ENCODE peak calls at places on chromosomes 5 and 9, in ten cellular contexts. One of them, this sample, is unnamed.

GRCh38 chr5:141683596-141684161 is 1.6 kb upstream of the ARAP3 start:
- DNase-seq in CD4-positive, alpha-beta memory T cell: no peak
- DNase-seq in heart right ventricle: no peak
- DNase-seq in suprapubic skin: no peak
- DNase-seq in SK-N-SH: no peak
- DNase-seq in fibroblast of lung: no peak
- DNase-seq in left ventricle myocardium inferior: no peak
- DNase-seq in Karpas-422: no peak
- DNase-seq in lower lobe of right lung: no peak
- DNase-seq in IMR-90: no peak
- DNase-seq in this sample: no peak

GRCh38 chr5:181044662-181045305 is 4.7 kb downstream of the BTNL9 start:
- DNase-seq in CD4-positive, alpha-beta memory T cell: no peak
- DNase-seq in heart right ventricle: peak; percentile 69
- DNase-seq in suprapubic skin: no peak
- DNase-seq in SK-N-SH: no peak
- DNase-seq in fibroblast of lung: no peak
- DNase-seq in left ventricle myocardium inferior: peak; percentile 53
- DNase-seq in Karpas-422: peak; percentile 57
- DNase-seq in lower lobe of right lung: no peak
- DNase-seq in IMR-90: no peak
- DNase-seq in this sample: no peak

GRCh38 chr9:86277072-86277471 is 5.3 kb downstream of the ISCA1 start:
- DNase-seq in CD4-positive, alpha-beta memory T cell: no peak
- DNase-seq in heart right ventricle: no peak
- DNase-seq in suprapubic skin: no peak
- DNase-seq in SK-N-SH: no peak
- DNase-seq in fibroblast of lung: no peak
- DNase-seq in left ventricle myocardium inferior: no peak
- DNase-seq in Karpas-422: no peak
- DNase-seq in lower lobe of right lung: no peak
- DNase-seq in IMR-90: no peak
- DNase-seq in this sample: no peak

GRCh38 chr5:174327317-174327864 is 281.9 kb downstream of the NSG2 start:
- DNase-seq in CD4-positive, alpha-beta memory T cell: peak; percentile 33
- DNase-seq in heart right ventricle: peak; percentile 63
- DNase-seq in suprapubic skin: no peak
- DNase-seq in SK-N-SH: peak; percentile 77
- DNase-seq in fibroblast of lung: peak; percentile 79
- DNase-seq in left ventricle myocardium inferior: peak; percentile 56
- DNase-seq in Karpas-422: peak; percentile 92
- DNase-seq in lower lobe of right lung: peak; percentile 63
- DNase-seq in IMR-90: peak; percentile 69
- DNase-seq in this sample: no peak

GRCh38 chr5:72067682-72068470 is 39.4 kb upstream of the MAP1B start:
- DNase-seq in CD4-positive, alpha-beta memory T cell: no peak
- DNase-seq in heart right ventricle: no peak
- DNase-seq in suprapubic skin: no peak
- DNase-seq in SK-N-SH: no peak
- DNase-seq in fibroblast of lung: peak; percentile 53
- DNase-seq in left ventricle myocardium inferior: no peak
- DNase-seq in Karpas-422: no peak
- DNase-seq in lower lobe of right lung: no peak
- DNase-seq in IMR-90: peak; percentile 85
- DNase-seq in this sample: no peak

GRCh38 chr9:135908334-135909204 is 1.2 kb upstream of the CAMSAP1 start:
- DNase-seq in CD4-positive, alpha-beta memory T cell: no peak
- DNase-seq in heart right ventricle: no peak
- DNase-seq in suprapubic skin: no peak
- DNase-seq in SK-N-SH: no peak
- DNase-seq in fibroblast of lung: no peak
- DNase-seq in left ventricle myocardium inferior: no peak
- DNase-seq in Karpas-422: no peak
- DNase-seq in lower lobe of right lung: peak; percentile 59
- DNase-seq in IMR-90: no peak
- DNase-seq in this sample: no peak

GRCh38 chr9:105608685-105609598 is 51.0 kb downstream of the FKTN start:
- DNase-seq in CD4-positive, alpha-beta memory T cell: peak; percentile 30
- DNase-seq in heart right ventricle: no peak
- DNase-seq in suprapubic skin: no peak
- DNase-seq in SK-N-SH: peak; percentile 49
- DNase-seq in fibroblast of lung: peak; percentile 71
- DNase-seq in left ventricle myocardium inferior: no peak
- DNase-seq in Karpas-422: peak; percentile 92
- DNase-seq in lower lobe of right lung: no peak
- DNase-seq in IMR-90: peak; percentile 59
- DNase-seq in this sample: no peak

GRCh38 chr5:11292648-11293356 is 531.8 kb upstream of the DAP start:
- DNase-seq in CD4-positive, alpha-beta memory T cell: no peak
- DNase-seq in heart right ventricle: no peak
- DNase-seq in suprapubic skin: no peak
- DNase-seq in SK-N-SH: no peak
- DNase-seq in fibroblast of lung: no peak
- DNase-seq in left ventricle myocardium inferior: no peak
- DNase-seq in Karpas-422: no peak
- DNase-seq in lower lobe of right lung: no peak
- DNase-seq in IMR-90: no peak
- DNase-seq in this sample: no peak

GRCh38 chr9:122580360-122580759 is 2.8 kb downstream of the OR1L8 start:
- DNase-seq in CD4-positive, alpha-beta memory T cell: no peak
- DNase-seq in heart right ventricle: no peak
- DNase-seq in suprapubic skin: no peak
- DNase-seq in SK-N-SH: no peak
- DNase-seq in fibroblast of lung: no peak
- DNase-seq in left ventricle myocardium inferior: no peak
- DNase-seq in Karpas-422: no peak
- DNase-seq in lower lobe of right lung: no peak
- DNase-seq in IMR-90: peak; percentile 61
- DNase-seq in this sample: no peak

GRCh38 chr9:134644715-134645606 is 3.4 kb downstream of the COL5A1 start:
- DNase-seq in CD4-positive, alpha-beta memory T cell: no peak
- DNase-seq in heart right ventricle: peak; percentile 73
- DNase-seq in suprapubic skin: peak; percentile 94
- DNase-seq in SK-N-SH: peak; percentile 81
- DNase-seq in fibroblast of lung: peak; percentile 100
- DNase-seq in left ventricle myocardium inferior: peak; percentile 74
- DNase-seq in Karpas-422: peak; percentile 60
- DNase-seq in lower lobe of right lung: no peak
- DNase-seq in IMR-90: peak; percentile 99
- DNase-seq in this sample: no peak

GRCh38 chr5:1962619-1963355 is 80.1 kb upstream of the IRX4 start:
- DNase-seq in CD4-positive, alpha-beta memory T cell: no peak
- DNase-seq in heart right ventricle: no peak
- DNase-seq in suprapubic skin: no peak
- DNase-seq in SK-N-SH: no peak
- DNase-seq in fibroblast of lung: no peak
- DNase-seq in left ventricle myocardium inferior: no peak
- DNase-seq in Karpas-422: no peak
- DNase-seq in lower lobe of right lung: no peak
- DNase-seq in IMR-90: no peak
- DNase-seq in this sample: no peak

GRCh38 chr9:106947097-106947496 is 84.1 kb downstream of the ZNF462 start:
- DNase-seq in CD4-positive, alpha-beta memory T cell: no peak
- DNase-seq in heart right ventricle: no peak
- DNase-seq in suprapubic skin: no peak
- DNase-seq in SK-N-SH: no peak
- DNase-seq in fibroblast of lung: no peak
- DNase-seq in left ventricle myocardium inferior: no peak
- DNase-seq in Karpas-422: no peak
- DNase-seq in lower lobe of right lung: no peak
- DNase-seq in IMR-90: peak; percentile 25
- DNase-seq in this sample: no peak

GRCh38 chr9:105148328-105149006 is 96.0 kb upstream of the SLC44A1 start:
- DNase-seq in CD4-positive, alpha-beta memory T cell: no peak
- DNase-seq in heart right ventricle: no peak
- DNase-seq in suprapubic skin: no peak
- DNase-seq in SK-N-SH: no peak
- DNase-seq in fibroblast of lung: no peak
- DNase-seq in left ventricle myocardium inferior: no peak
- DNase-seq in Karpas-422: no peak
- DNase-seq in lower lobe of right lung: no peak
- DNase-seq in IMR-90: no peak
- DNase-seq in this sample: no peak

GRCh38 chr5:116544542-116545241 is 29.9 kb downstream of the SEMA6A start:
- DNase-seq in CD4-positive, alpha-beta memory T cell: no peak
- DNase-seq in heart right ventricle: no peak
- DNase-seq in suprapubic skin: no peak
- DNase-seq in SK-N-SH: no peak
- DNase-seq in fibroblast of lung: no peak
- DNase-seq in left ventricle myocardium inferior: no peak
- DNase-seq in Karpas-422: no peak
- DNase-seq in lower lobe of right lung: no peak
- DNase-seq in IMR-90: no peak
- DNase-seq in this sample: no peak
- H3K4me1 ChIP-seq in CD4-positive, alpha-beta memory T cell: no peaks in the 10 kb centered on the region
- H3K4me1 ChIP-seq in heart right ventricle: no peaks in the 10 kb centered on the region
- H3K4me1 ChIP-seq in suprapubic skin: no peaks in the 10 kb centered on the region
- H3K4me1 ChIP-seq in SK-N-SH: no peaks in the 10 kb centered on the region
- H3K4me1 ChIP-seq in fibroblast of lung: no peaks in the 10 kb centered on the region
- H3K4me1 ChIP-seq in left ventricle myocardium inferior: peaks cover 10% of the 10 kb centered on the region
- H3K4me1 ChIP-seq in Karpas-422: no peaks in the 10 kb centered on the region
- H3K4me1 ChIP-seq in lower lobe of right lung: no peaks in the 10 kb centered on the region
- H3K4me1 ChIP-seq in IMR-90: no peaks in the 10 kb centered on the region
- H3K4me1 ChIP-seq in this sample: no peaks in the 10 kb centered on the region

GRCh38 chr5:57836331-57836730 is 353.7 kb upstream of the ACTBL2 start:
- DNase-seq in CD4-positive, alpha-beta memory T cell: no peak
- DNase-seq in heart right ventricle: no peak
- DNase-seq in suprapubic skin: no peak
- DNase-seq in SK-N-SH: no peak
- DNase-seq in fibroblast of lung: no peak
- DNase-seq in left ventricle myocardium inferior: no peak
- DNase-seq in Karpas-422: no peak
- DNase-seq in lower lobe of right lung: no peak
- DNase-seq in IMR-90: no peak
- DNase-seq in this sample: no peak

GRCh38 chr5:57832873-57833272 is 350.3 kb upstream of the ACTBL2 start:
- DNase-seq in CD4-positive, alpha-beta memory T cell: no peak
- DNase-seq in heart right ventricle: no peak
- DNase-seq in suprapubic skin: no peak
- DNase-seq in SK-N-SH: peak; percentile 26
- DNase-seq in fibroblast of lung: no peak
- DNase-seq in left ventricle myocardium inferior: no peak
- DNase-seq in Karpas-422: no peak
- DNase-seq in lower lobe of right lung: no peak
- DNase-seq in IMR-90: no peak
- DNase-seq in this sample: no peak

GRCh38 chr5:57836921-57837320 is 354.3 kb upstream of the ACTBL2 start:
- DNase-seq in CD4-positive, alpha-beta memory T cell: no peak
- DNase-seq in heart right ventricle: no peak
- DNase-seq in suprapubic skin: no peak
- DNase-seq in SK-N-SH: no peak
- DNase-seq in fibroblast of lung: no peak
- DNase-seq in left ventricle myocardium inferior: no peak
- DNase-seq in Karpas-422: no peak
- DNase-seq in lower lobe of right lung: no peak
- DNase-seq in IMR-90: no peak
- DNase-seq in this sample: no peak

GRCh38 chr5:57833489-57833888 is 350.9 kb upstream of the ACTBL2 start:
- DNase-seq in CD4-positive, alpha-beta memory T cell: no peak
- DNase-seq in heart right ventricle: no peak
- DNase-seq in suprapubic skin: no peak
- DNase-seq in SK-N-SH: no peak
- DNase-seq in fibroblast of lung: no peak
- DNase-seq in left ventricle myocardium inferior: no peak
- DNase-seq in Karpas-422: no peak
- DNase-seq in lower lobe of right lung: no peak
- DNase-seq in IMR-90: no peak
- DNase-seq in this sample: no peak

DNA sequence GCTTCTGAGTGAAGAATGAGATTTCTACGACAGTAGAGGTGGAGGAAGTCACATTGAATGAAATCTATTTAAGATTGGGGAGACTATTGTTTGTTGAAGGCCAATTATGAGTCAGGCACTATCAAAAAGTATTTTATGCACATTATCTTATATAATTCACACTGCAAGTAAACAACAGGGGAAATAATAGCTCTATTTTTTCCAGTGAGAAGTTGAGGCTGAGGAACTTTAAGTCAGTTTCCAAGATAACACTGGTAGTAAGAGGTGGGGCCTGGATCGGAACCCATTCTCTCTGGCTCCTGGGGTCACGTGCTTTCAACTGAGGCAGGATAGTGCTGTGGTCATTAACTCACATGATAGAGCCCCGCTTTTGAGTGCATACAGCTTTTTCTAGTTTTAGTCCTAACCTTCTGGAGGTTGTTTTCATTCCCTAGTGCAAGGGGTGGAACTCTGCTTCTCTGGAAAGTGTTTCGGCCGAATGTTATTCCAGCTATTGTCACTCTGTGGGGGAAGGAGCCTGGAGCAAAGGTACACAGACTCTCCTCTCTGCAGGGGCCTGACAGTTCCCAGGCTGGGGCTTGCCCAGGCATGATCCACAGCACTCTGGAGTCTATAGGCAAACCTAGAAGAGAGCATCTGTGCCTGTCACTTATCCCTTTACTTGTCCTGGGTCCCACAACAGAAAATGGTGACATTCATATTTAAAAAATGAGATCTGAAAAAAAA is 352.4 kb upstream of the ACTBL2 start:
- DNase-seq in CD4-positive, alpha-beta memory T cell: no peak
- DNase-seq in heart right ventricle: no peak
- DNase-seq in suprapubic skin: no peak
- DNase-seq in SK-N-SH: peak; percentile 27
- DNase-seq in fibroblast of lung: peak; percentile 53
- DNase-seq in left ventricle myocardium inferior: no peak
- DNase-seq in Karpas-422: no peak
- DNase-seq in lower lobe of right lung: no peak
- DNase-seq in IMR-90: peak; percentile 59
- DNase-seq in this sample: no peak
- H3K27ac ChIP-seq in CD4-positive, alpha-beta memory T cell: no peak overlapping the region
- H3K27ac ChIP-seq in heart right ventricle: no peak overlapping the region
- H3K27ac ChIP-seq in suprapubic skin: no peak overlapping the region
- H3K27ac ChIP-seq in SK-N-SH: peak overlapping the region; percentile 97
- H3K27ac ChIP-seq in fibroblast of lung: peak overlapping the region; percentile 17
- H3K27ac ChIP-seq in left ventricle myocardium inferior: peak overlapping the region; percentile 50
- H3K27ac ChIP-seq in Karpas-422: no peak overlapping the region
- H3K27ac ChIP-seq in lower lobe of right lung: no peak overlapping the region
- H3K27ac ChIP-seq in IMR-90: peak overlapping the region; percentile 94
- H3K27ac ChIP-seq in this sample: no peak overlapping the region

DNA sequence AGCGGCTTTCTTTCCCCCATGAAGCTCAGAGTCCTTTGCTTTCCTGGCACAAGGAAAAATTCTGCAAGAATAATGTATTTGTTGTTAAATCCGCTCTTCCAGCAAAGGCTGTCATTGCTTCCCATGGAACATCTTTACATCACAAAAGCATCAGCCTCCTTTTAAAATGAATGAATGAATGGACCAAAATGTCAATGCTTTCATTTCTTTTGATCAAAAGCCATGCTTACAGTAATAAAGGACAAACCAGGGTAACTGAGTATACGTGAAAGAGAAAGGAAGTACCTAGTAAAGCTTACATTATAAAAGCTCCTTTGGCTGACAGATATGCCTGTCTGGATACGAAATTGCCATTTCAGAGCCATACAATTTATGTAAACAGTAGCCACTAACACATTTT is 356.0 kb downstream of the ADAMTS6 start:
- DNase-seq in CD4-positive, alpha-beta memory T cell: no peak
- DNase-seq in heart right ventricle: no peak
- DNase-seq in suprapubic skin: no peak
- DNase-seq in SK-N-SH: no peak
- DNase-seq in fibroblast of lung: peak; percentile 15
- DNase-seq in left ventricle myocardium inferior: no peak
- DNase-seq in Karpas-422: no peak
- DNase-seq in lower lobe of right lung: no peak
- DNase-seq in IMR-90: no peak
- DNase-seq in this sample: no peak
- H3K4me3 ChIP-seq in CD4-positive, alpha-beta memory T cell: no peak overlapping the region
- H3K4me3 ChIP-seq in heart right ventricle: no peak overlapping the region
- H3K4me3 ChIP-seq in suprapubic skin: no peak overlapping the region
- H3K4me3 ChIP-seq in SK-N-SH: no peak overlapping the region
- H3K4me3 ChIP-seq in fibroblast of lung: no peak overlapping the region
- H3K4me3 ChIP-seq in left ventricle myocardium inferior: peak overlapping the region; percentile 9
- H3K4me3 ChIP-seq in Karpas-422: no peak overlapping the region
- H3K4me3 ChIP-seq in lower lobe of right lung: no peak overlapping the region
- H3K4me3 ChIP-seq in IMR-90: no peak overlapping the region
- H3K4me3 ChIP-seq in this sample: no peak overlapping the region

GRCh38 chr5:150146235-150146634 is 9.4 kb downstream of the PDGFRB start:
- DNase-seq in CD4-positive, alpha-beta memory T cell: no peak
- DNase-seq in heart right ventricle: no peak
- DNase-seq in suprapubic skin: no peak
- DNase-seq in SK-N-SH: no peak
- DNase-seq in fibroblast of lung: no peak
- DNase-seq in left ventricle myocardium inferior: no peak
- DNase-seq in Karpas-422: no peak
- DNase-seq in lower lobe of right lung: no peak
- DNase-seq in IMR-90: no peak
- DNase-seq in this sample: no peak
- H3K4me1 ChIP-seq in CD4-positive, alpha-beta memory T cell: no peaks in the 10 kb centered on the region
- H3K4me1 ChIP-seq in heart right ventricle: peaks cover 89% of the 10 kb centered on the region
- H3K4me1 ChIP-seq in suprapubic skin: peaks cover 47% of the 10 kb centered on the region
- H3K4me1 ChIP-seq in SK-N-SH: peaks cover 42% of the 10 kb centered on the region
- H3K4me1 ChIP-seq in fibroblast of lung: peaks cover 64% of the 10 kb centered on the region
- H3K4me1 ChIP-seq in left ventricle myocardium inferior: peaks cover 75% of the 10 kb centered on the region
- H3K4me1 ChIP-seq in Karpas-422: no peaks in the 10 kb centered on the region
- H3K4me1 ChIP-seq in lower lobe of right lung: peaks cover 51% of the 10 kb centered on the region
- H3K4me1 ChIP-seq in IMR-90: peaks cover 56% of the 10 kb centered on the region
- H3K4me1 ChIP-seq in this sample: no peaks in the 10 kb centered on the region

This sample was measured in effector memory CD4-positive, alpha-beta T cell.